ENCODE peak calls at places on chromosomes 3 and 15, in seven cellular contexts. One of them, this sample, is unnamed.

GRCh38 chr3:195372220-195372619 is 70.6 kb downstream of the ACAP2 start:
- DNase-seq in uterus: no peak
- DNase-seq in AG10803: no peak
- DNase-seq in PC-9: no peak
- DNase-seq in CD8-positive, alpha-beta T cell: no peak
- DNase-seq in adrenal gland: no peak
- DNase-seq in WERI-Rb-1: no peak
- DNase-seq in this sample: no peak

GRCh38 chr3:53938645-53939044 is 47.0 kb upstream of the SELENOK start:
- DNase-seq in uterus: no peak
- DNase-seq in AG10803: peak
- DNase-seq in PC-9: no peak
- DNase-seq in CD8-positive, alpha-beta T cell: no peak
- DNase-seq in adrenal gland: peak
- DNase-seq in WERI-Rb-1: peak
- DNase-seq in this sample: peak

GRCh38 chr3:155196131-155197075 is 97.1 kb downstream of the STRIT1 start:
- DNase-seq in uterus: no peak
- DNase-seq in AG10803: peak
- DNase-seq in PC-9: no peak
- DNase-seq in CD8-positive, alpha-beta T cell: no peak
- DNase-seq in adrenal gland: no peak
- DNase-seq in WERI-Rb-1: peak
- DNase-seq in this sample: no peak

GRCh38 chr3:188316021-188316722 is 162.2 kb downstream of the LPP start:
- DNase-seq in uterus: no peak
- DNase-seq in AG10803: peak
- DNase-seq in PC-9: no peak
- DNase-seq in CD8-positive, alpha-beta T cell: no peak
- DNase-seq in adrenal gland: peak
- DNase-seq in WERI-Rb-1: peak
- DNase-seq in this sample: no peak

GRCh38 chr15:43911235-43911661 is 84.4 kb downstream of the WDR76 start:
- DNase-seq in uterus: no peak
- DNase-seq in AG10803: peak
- DNase-seq in PC-9: peak
- DNase-seq in CD8-positive, alpha-beta T cell: no peak
- DNase-seq in adrenal gland: no peak
- DNase-seq in WERI-Rb-1: no peak
- DNase-seq in this sample: no peak

GRCh38 chr15:52730163-52730562 is 51.0 kb upstream of the ATOSA start:
- DNase-seq in uterus: no peak
- DNase-seq in AG10803: peak
- DNase-seq in PC-9: peak
- DNase-seq in CD8-positive, alpha-beta T cell: peak
- DNase-seq in adrenal gland: no peak
- DNase-seq in WERI-Rb-1: no peak
- DNase-seq in this sample: no peak

GRCh38 chr15:89307046-89307587 is 27.5 kb downstream of the POLG start:
- DNase-seq in uterus: no peak
- DNase-seq in AG10803: peak
- DNase-seq in PC-9: no peak
- DNase-seq in CD8-positive, alpha-beta T cell: no peak
- DNase-seq in adrenal gland: no peak
- DNase-seq in WERI-Rb-1: no peak
- DNase-seq in this sample: no peak

GRCh38 chr3:98003306-98003969 is 31.2 kb upstream of the RIOX2 start:
- DNase-seq in uterus: no peak
- DNase-seq in AG10803: no peak
- DNase-seq in PC-9: no peak
- DNase-seq in CD8-positive, alpha-beta T cell: no peak
- DNase-seq in adrenal gland: no peak
- DNase-seq in WERI-Rb-1: no peak
- DNase-seq in this sample: no peak

GRCh38 chr3:195068045-195068444 is 202.9 kb downstream of the XXYLT1 start:
- DNase-seq in uterus: no peak
- DNase-seq in AG10803: no peak
- DNase-seq in PC-9: no peak
- DNase-seq in CD8-positive, alpha-beta T cell: no peak
- DNase-seq in adrenal gland: no peak
- DNase-seq in WERI-Rb-1: no peak
- DNase-seq in this sample: no peak

GRCh38 chr3:123310741-123311140 is 109.0 kb downstream of the SEC22A start:
- DNase-seq in uterus: no peak
- DNase-seq in AG10803: no peak
- DNase-seq in PC-9: peak
- DNase-seq in CD8-positive, alpha-beta T cell: no peak
- DNase-seq in adrenal gland: no peak
- DNase-seq in WERI-Rb-1: no peak
- DNase-seq in this sample: no peak

GRCh38 chr3:171654809-171655208 is 155.5 kb downstream of the PLD1 start:
- DNase-seq in uterus: peak
- DNase-seq in AG10803: peak
- DNase-seq in PC-9: no peak
- DNase-seq in CD8-positive, alpha-beta T cell: no peak
- DNase-seq in adrenal gland: peak
- DNase-seq in WERI-Rb-1: no peak
- DNase-seq in this sample: no peak

GRCh38 chr15:97084650-97085049 is 754.1 kb downstream of the NR2F2 start:
- DNase-seq in uterus: no peak
- DNase-seq in AG10803: peak
- DNase-seq in PC-9: no peak
- DNase-seq in CD8-positive, alpha-beta T cell: no peak
- DNase-seq in adrenal gland: no peak
- DNase-seq in WERI-Rb-1: no peak
- DNase-seq in this sample: no peak

GRCh38 chr3:41075958-41076357 is 123.3 kb upstream of the CTNNB1 start:
- DNase-seq in uterus: peak
- DNase-seq in AG10803: no peak
- DNase-seq in PC-9: no peak
- DNase-seq in CD8-positive, alpha-beta T cell: no peak
- DNase-seq in adrenal gland: peak
- DNase-seq in WERI-Rb-1: peak
- DNase-seq in this sample: no peak

GRCh38 chr15:40984963-40985362 is 31.7 kb downstream of the CHAC1 start:
- DNase-seq in uterus: no peak
- DNase-seq in AG10803: peak
- DNase-seq in PC-9: no peak
- DNase-seq in CD8-positive, alpha-beta T cell: no peak
- DNase-seq in adrenal gland: peak
- DNase-seq in WERI-Rb-1: no peak
- DNase-seq in this sample: no peak

GRCh38 chr3:141410408-141410807 is 42.1 kb downstream of the ZBTB38 start:
- DNase-seq in uterus: no peak
- DNase-seq in AG10803: peak
- DNase-seq in PC-9: no peak
- DNase-seq in CD8-positive, alpha-beta T cell: no peak
- DNase-seq in adrenal gland: peak
- DNase-seq in WERI-Rb-1: peak
- DNase-seq in this sample: peak

GRCh38 chr15:39419651-39420050 is 161.2 kb upstream of the THBS1 start:
- DNase-seq in uterus: no peak
- DNase-seq in AG10803: no peak
- DNase-seq in PC-9: no peak
- DNase-seq in CD8-positive, alpha-beta T cell: no peak
- DNase-seq in adrenal gland: no peak
- DNase-seq in WERI-Rb-1: no peak
- DNase-seq in this sample: no peak

GRCh38 chr3:14847613-14848541 is 29.1 kb downstream of the FGD5 start:
- DNase-seq in uterus: no peak
- DNase-seq in AG10803: no peak
- DNase-seq in PC-9: no peak
- DNase-seq in CD8-positive, alpha-beta T cell: no peak
- DNase-seq in adrenal gland: peak
- DNase-seq in WERI-Rb-1: no peak
- DNase-seq in this sample: no peak

GRCh38 chr3:100927775-100928174 is 65.4 kb downstream of the ABI3BP start:
- DNase-seq in uterus: no peak
- DNase-seq in AG10803: no peak
- DNase-seq in PC-9: no peak
- DNase-seq in CD8-positive, alpha-beta T cell: no peak
- DNase-seq in adrenal gland: no peak
- DNase-seq in WERI-Rb-1: no peak
- DNase-seq in this sample: no peak

GRCh38 chr3:15500107-15500724 is 21.3 kb downstream of the COLQ start:
- DNase-seq in uterus: no peak
- DNase-seq in AG10803: peak
- DNase-seq in PC-9: no peak
- DNase-seq in CD8-positive, alpha-beta T cell: no peak
- DNase-seq in adrenal gland: no peak
- DNase-seq in WERI-Rb-1: no peak
- DNase-seq in this sample: no peak

GRCh38 chr3:126544596-126545281 is 14.0 kb downstream of the C3orf22 start:
- DNase-seq in uterus: peak
- DNase-seq in AG10803: no peak
- DNase-seq in PC-9: no peak
- DNase-seq in CD8-positive, alpha-beta T cell: peak
- DNase-seq in adrenal gland: no peak
- DNase-seq in WERI-Rb-1: peak
- DNase-seq in this sample: no peak

GRCh38 chr3:125165189-125165947 is 47.2 kb downstream of the SLC12A8 start:
- DNase-seq in uterus: no peak
- DNase-seq in AG10803: peak
- DNase-seq in PC-9: no peak
- DNase-seq in CD8-positive, alpha-beta T cell: no peak
- DNase-seq in adrenal gland: no peak
- DNase-seq in WERI-Rb-1: peak
- DNase-seq in this sample: no peak

GRCh38 chr3:63097396-63097795 is 180.7 kb upstream of the SYNPR start:
- DNase-seq in uterus: no peak
- DNase-seq in AG10803: no peak
- DNase-seq in PC-9: no peak
- DNase-seq in CD8-positive, alpha-beta T cell: no peak
- DNase-seq in adrenal gland: no peak
- DNase-seq in WERI-Rb-1: no peak
- DNase-seq in this sample: no peak

GRCh38 chr3:63092545-63092944 is 185.6 kb upstream of the SYNPR start:
- DNase-seq in uterus: no peak
- DNase-seq in AG10803: no peak
- DNase-seq in PC-9: no peak
- DNase-seq in CD8-positive, alpha-beta T cell: no peak
- DNase-seq in adrenal gland: no peak
- DNase-seq in WERI-Rb-1: no peak
- DNase-seq in this sample: no peak

GRCh38 chr3:63096248-63097058 is 181.7 kb upstream of the SYNPR start:
- DNase-seq in uterus: no peak
- DNase-seq in AG10803: no peak
- DNase-seq in PC-9: no peak
- DNase-seq in CD8-positive, alpha-beta T cell: no peak
- DNase-seq in adrenal gland: no peak
- DNase-seq in WERI-Rb-1: no peak
- DNase-seq in this sample: no peak
- H3K4me3 ChIP-seq in uterus: no peak
- H3K4me3 ChIP-seq in AG10803: no peak
- H3K4me3 ChIP-seq in PC-9: no peak
- H3K4me3 ChIP-seq in CD8-positive, alpha-beta T cell: no peak
- H3K4me3 ChIP-seq in adrenal gland: no peak
- H3K4me3 ChIP-seq in WERI-Rb-1: no peak
- H3K4me3 ChIP-seq in this sample: no peak

GRCh38 chr15:64149424-64150235 is 1.9 kb upstream of the SNX22 start:
- DNase-seq in uterus: no peak
- DNase-seq in AG10803: no peak
- DNase-seq in PC-9: no peak
- DNase-seq in CD8-positive, alpha-beta T cell: no peak
- DNase-seq in adrenal gland: no peak
- DNase-seq in WERI-Rb-1: peak
- DNase-seq in this sample: no peak
- TF ChIP-seq CTCF in uterus: no peak
- TF ChIP-seq CTCF in AG10803: peak
- TF ChIP-seq CTCF in PC-9: peak
- TF ChIP-seq CTCF in CD8-positive, alpha-beta T cell: no peak
- TF ChIP-seq CTCF in adrenal gland: no peak
- TF ChIP-seq CTCF in WERI-Rb-1: peak
- TF ChIP-seq CTCF in this sample: peak

GRCh38 chr15:98547255-98547654 is 101.1 kb upstream of the IGF1R start:
- DNase-seq in uterus: no peak
- DNase-seq in AG10803: no peak
- DNase-seq in PC-9: no peak
- DNase-seq in CD8-positive, alpha-beta T cell: no peak
- DNase-seq in adrenal gland: no peak
- DNase-seq in WERI-Rb-1: no peak
- DNase-seq in this sample: no peak
- H3K4me3 ChIP-seq in uterus: no peak
- H3K4me3 ChIP-seq in AG10803: no peak
- H3K4me3 ChIP-seq in PC-9: no peak
- H3K4me3 ChIP-seq in CD8-positive, alpha-beta T cell: no peak
- H3K4me3 ChIP-seq in adrenal gland: no peak
- H3K4me3 ChIP-seq in WERI-Rb-1: no peak
- H3K4me3 ChIP-seq in this sample: no peak

GRCh38 chr15:62927196-62927595 is 115.4 kb upstream of the TPM1 start:
- DNase-seq in uterus: no peak
- DNase-seq in AG10803: no peak
- DNase-seq in PC-9: no peak
- DNase-seq in CD8-positive, alpha-beta T cell: no peak
- DNase-seq in adrenal gland: no peak
- DNase-seq in WERI-Rb-1: no peak
- DNase-seq in this sample: no peak

GRCh38 chr15:62928996-62929350 is 113.6 kb upstream of the TPM1 start:
- DNase-seq in uterus: no peak
- DNase-seq in AG10803: no peak
- DNase-seq in PC-9: peak
- DNase-seq in CD8-positive, alpha-beta T cell: no peak
- DNase-seq in adrenal gland: no peak
- DNase-seq in WERI-Rb-1: no peak
- DNase-seq in this sample: no peak

GRCh38 chr15:62925875-62926274 is 116.7 kb upstream of the TPM1 start:
- DNase-seq in uterus: no peak
- DNase-seq in AG10803: no peak
- DNase-seq in PC-9: no peak
- DNase-seq in CD8-positive, alpha-beta T cell: no peak
- DNase-seq in adrenal gland: no peak
- DNase-seq in WERI-Rb-1: no peak
- DNase-seq in this sample: no peak

GRCh38 chr15:62931650-62932049 is 110.9 kb upstream of the TPM1 start:
- DNase-seq in uterus: no peak
- DNase-seq in AG10803: peak
- DNase-seq in PC-9: no peak
- DNase-seq in CD8-positive, alpha-beta T cell: no peak
- DNase-seq in adrenal gland: no peak
- DNase-seq in WERI-Rb-1: no peak
- DNase-seq in this sample: no peak

DNA sequence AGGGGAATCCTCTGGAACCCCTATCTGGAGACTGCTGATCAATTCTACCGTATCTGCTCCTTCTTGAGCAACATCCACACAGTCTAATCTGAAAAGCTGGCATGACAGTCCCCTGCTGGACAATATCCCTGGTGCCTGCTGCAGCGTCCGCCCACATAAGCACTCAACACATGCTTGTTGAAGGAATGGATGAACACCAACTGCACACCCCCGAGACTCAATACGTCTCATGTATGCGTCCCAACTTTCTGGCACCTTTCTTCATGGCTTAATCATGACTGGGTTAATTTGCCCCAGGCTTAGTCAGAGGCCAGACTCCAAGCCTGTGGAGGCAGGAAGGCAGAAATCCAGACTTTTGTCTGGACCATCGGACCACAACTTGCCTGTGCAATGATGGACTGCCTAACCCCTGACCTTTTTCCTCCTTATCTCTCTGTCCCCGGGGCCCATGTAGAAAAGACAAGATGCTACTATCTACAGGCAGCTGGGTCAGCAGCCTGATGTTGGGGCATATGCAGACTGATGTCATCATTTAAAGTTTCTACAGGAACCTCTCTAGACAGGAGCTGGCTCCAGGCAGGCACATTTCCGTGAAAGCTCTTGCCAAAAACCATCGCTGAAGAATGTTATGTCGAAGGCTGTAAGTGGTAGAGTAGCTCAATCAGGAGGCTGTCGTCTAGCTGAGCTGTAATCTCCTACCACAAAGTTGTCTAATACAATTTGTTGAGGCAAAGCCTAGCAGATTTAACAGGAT is 114.1 kb upstream of the TPM1 start:
- DNase-seq in uterus: no peak
- DNase-seq in AG10803: peak
- DNase-seq in PC-9: peak
- DNase-seq in CD8-positive, alpha-beta T cell: no peak
- DNase-seq in adrenal gland: peak
- DNase-seq in WERI-Rb-1: peak
- DNase-seq in this sample: no peak
- TF ChIP-seq CTCF in uterus: no peak
- TF ChIP-seq CTCF in AG10803: peak
- TF ChIP-seq CTCF in PC-9: no peak
- TF ChIP-seq CTCF in CD8-positive, alpha-beta T cell: no peak
- TF ChIP-seq CTCF in adrenal gland: no peak
- TF ChIP-seq CTCF in WERI-Rb-1: peak
- TF ChIP-seq CTCF in this sample: no peak

This sample was measured in LNCaP clone FGC.